ENCODE peak calls at places on chromosomes 13 and 19, in six cellular contexts. U is stimulated activated CD4-positive, alpha-beta T cell treated with anti-CD3 and anti-CD28 coated beads, Interleukin-4, amount 100 ng/mL, for 1 hour; E is substantia nigra; H is progenitor cell of endocrine pancreas; Z is frontal cortex; I is activated T-helper 1 cell treated with Interleukin-2 at 50 U/mL for 16 hours. V is an unnamed sample.

GRCh38 chr13:39588384-39588783 is 14.6 kb downstream of the LHFPL6 start:
- DNase-seq in U (no peak), E (no peak), H (no peak), Z (no peak), I (no peak), V (no peak)

GRCh38 chr13:51451467-51452390 is 1.1 kb downstream of the INTS6 start:
- DNase-seq in U (peak; percentile 76), E (peak; percentile 75), H (peak; percentile 68), Z (peak; percentile 48), I (peak; percentile 56), V (peak; percentile 76)

GRCh38 chr19:51364200-51365106 is 1.7 kb downstream of the ETFB start:
- DNase-seq in U (no peak), E (peak; percentile 63), H (no peak), Z (peak; percentile 49), I (no peak), V (peak; percentile 45)

GRCh38 chr13:40376867-40377266 is 289.6 kb downstream of the FOXO1 start:
- DNase-seq in U (no peak), E (no peak), H (no peak), Z (no peak), I (no peak), V (no peak)

GRCh38 chr19:11673608-11674041 is 65.1 kb downstream of the ZNF823 start:
- DNase-seq in U (peak; percentile 17), E (peak; percentile 54), H (peak; percentile 33), Z (peak; percentile 65), I (no peak), V (peak; percentile 68)

GRCh38 chr13:101231751-101232428 is 184.4 kb downstream of the NALCN start:
- DNase-seq in U (no peak), E (no peak), H (no peak), Z (no peak), I (no peak), V (no peak)

GRCh38 chr13:96958286-96958891 is 35.9 kb downstream of the OXGR1 start:
- DNase-seq in U (no peak), E (no peak), H (no peak), Z (peak; percentile 21), I (no peak), V (peak; percentile 53)

GRCh38 chr13:33640832-33641231 is 177.1 kb upstream of the RFC3 start:
- DNase-seq in U (no peak), E (no peak), H (no peak), Z (no peak), I (no peak), V (no peak)

GRCh38 chr13:81738364-81738763 is 1397.4 kb upstream of the SPRY2 start:
- DNase-seq in U (no peak), E (no peak), H (no peak), Z (no peak), I (no peak), V (no peak)

GRCh38 chr19:2478756-2479555 is 3.0 kb downstream of the GADD45B start:
- DNase-seq in U (peak; percentile 75), E (peak; percentile 83), H (no peak), Z (peak; percentile 60), I (peak; percentile 53), V (peak; percentile 32)

GRCh38 chr19:53908106-53908932 is 759 bp upstream of the CACNG7 start:
- DNase-seq in U (peak; percentile 58), E (peak; percentile 74), H (no peak), Z (peak; percentile 82), I (no peak), V (peak; percentile 87)

GRCh38 chr19:41205995-41206394 is 13.0 kb downstream of the CYP2S1 start:
- DNase-seq in U (no peak), E (no peak), H (no peak), Z (no peak), I (no peak), V (no peak)

GRCh38 chr19:4609878-4610511 is 29.3 kb upstream of the TNFAIP8L1 start:
- DNase-seq in U (no peak), E (peak; percentile 17), H (no peak), Z (no peak), I (no peak), V (peak; percentile 31)

GRCh38 chr19:41376998-41377365 is 649 bp downstream of the TMEM91 start:
- DNase-seq in U (no peak), E (no peak), H (no peak), Z (no peak), I (no peak), V (no peak)

GRCh38 chr13:80379245-80379644 is 38.3 kb upstream of the SPRY2 start:
- DNase-seq in U (no peak), E (no peak), H (no peak), Z (no peak), I (no peak), V (no peak)

GRCh38 chr19:49333426-49334288 is 1.5 kb upstream of the CD37 start:
- DNase-seq in U (peak; percentile 70), E (no peak), H (no peak), Z (no peak), I (peak; percentile 63), V (no peak)

GRCh38 chr19:8210660-8211101 is 1.5 kb downstream of the CERS4 start:
- DNase-seq in U (no peak), E (no peak), H (no peak), Z (no peak), I (no peak), V (no peak)

GRCh38 chr13:63948045-63948444 is 2532.4 kb upstream of the PCDH20 start:
- DNase-seq in U (no peak), E (no peak), H (no peak), Z (no peak), I (no peak), V (no peak)

GRCh38 chr13:110062077-110062776 is 244.7 kb downstream of the COL4A1 start:
- DNase-seq in U (no peak), E (no peak), H (no peak), Z (no peak), I (no peak), V (no peak)

GRCh38 chr19:45913874-45914830 is at the start of gene NANOS2:
- DNase-seq in U (no peak), E (no peak), H (no peak), Z (peak; percentile 22), I (no peak), V (no peak)

GRCh38 chr13:62320129-62320724 is 904.6 kb upstream of the PCDH20 start:
- DNase-seq in U (no peak), E (no peak), H (no peak), Z (peak; percentile 23), I (no peak), V (peak; percentile 54)

GRCh38 chr13:33229446-33230177 is 55.9 kb downstream of the STARD13 start:
- DNase-seq in U (no peak), E (peak; percentile 22), H (no peak), Z (peak; percentile 24), I (no peak), V (peak; percentile 88)

GRCh38 chr13:59391696-59392095 is 772.0 kb downstream of the DIAPH3 start:
- DNase-seq in U (peak; percentile 4), E (peak; percentile 22), H (peak; percentile 26), Z (peak; percentile 32), I (peak; percentile 4), V (peak; percentile 63)

GRCh38 chr19:17483605-17484002 is 13.3 kb downstream of the SLC27A1 start:
- DNase-seq in U (no peak), E (no peak), H (no peak), Z (no peak), I (no peak), V (no peak)

GRCh38 chr19:41175825-41176734 is 16.9 kb upstream of the CYP2S1 start:
- DNase-seq in U (peak; percentile 26), E (peak; percentile 53), H (no peak), Z (no peak), I (peak; percentile 18), V (peak; percentile 57)

GRCh38 chr13:40974460-40975407 is 44.4 kb downstream of the ELF1 start:
- DNase-seq in U (no peak), E (no peak), H (no peak), Z (no peak), I (no peak), V (no peak)

GRCh38 chr13:24052547-24052981 is 108.0 kb upstream of the SPATA13 start:
- DNase-seq in U (no peak), E (no peak), H (no peak), Z (peak; percentile 45), I (no peak), V (no peak)

GRCh38 chr19:35717665-35718344 is at the start of gene KMT2B:
- DNase-seq in U (no peak), E (peak; percentile 95), H (peak; percentile 93), Z (peak; percentile 100), I (no peak), V (no peak)

GRCh38 chr13:87538366-87539052 is 132.7 kb upstream of the SLITRK5 start:
- DNase-seq in U (no peak), E (no peak), H (no peak), Z (no peak), I (no peak), V (no peak)

GRCh38 chr13:46615888-46616531 is 63.0 kb downstream of the LRCH1 start:
- DNase-seq in U (no peak), E (no peak), H (no peak), Z (no peak), I (no peak), V (no peak)

GRCh38 chr13:78742659-78743058 is 83.7 kb upstream of the OBI1 start:
- DNase-seq in U (no peak), E (no peak), H (no peak), Z (no peak), I (no peak), V (no peak)

GRCh38 chr13:100544866-100545683 is 43.5 kb downstream of the GGACT start:
- DNase-seq in U (no peak), E (peak; percentile 46), H (no peak), Z (no peak), I (no peak), V (no peak)

GRCh38 chr13:41563501-41564001 is 106.2 kb downstream of the RGCC start:
- DNase-seq in U (no peak), E (no peak), H (no peak), Z (no peak), I (no peak), V (peak; percentile 87)

GRCh38 chr13:27496006-27496405 is 45.6 kb upstream of the MTIF3 start:
- DNase-seq in U (no peak), E (no peak), H (no peak), Z (no peak), I (no peak), V (no peak)

GRCh38 chr19:14371321-14371821 is 9.9 kb upstream of the ADGRE5 start:
- DNase-seq in U (no peak), E (no peak), H (no peak), Z (no peak), I (no peak), V (no peak)

GRCh38 chr13:72970956-72971355 is 87.8 kb upstream of the KLF5 start:
- DNase-seq in U (no peak), E (no peak), H (no peak), Z (no peak), I (no peak), V (no peak)

V was measured in globus pallidus.